ENCODE peak calls at places on chromosomes 12 and 14, in ten cellular contexts. B, Z, W, X, V, O, K, I, M and R are unnamed samples.

GRCh38 chr12:11688831-11689230 is 39.4 kb downstream of the ETV6 start:
- DNase-seq in B (no peak), Z (no peak), W (no peak), X (no peak), V (no peak), O (no peak), K (peak), I (peak), M (peak), R (peak)

GRCh38 chr14:50045039-50045711 is 71.2 kb downstream of the VCPKMT start:
- DNase-seq in B (peak), Z (peak), W (no peak), X (peak), V (peak), O (peak), K (peak), I (peak), M (no peak), R (peak)

GRCh38 chr12:103499571-103499970 is 3.8 kb upstream of the C12orf42 start:
- DNase-seq in B (no peak), Z (no peak), W (no peak), X (no peak), V (no peak), O (no peak), K (no peak), I (no peak), M (no peak), R (no peak)

GRCh38 chr12:119476951-119477350 is 116.6 kb upstream of the TMEM233 start:
- DNase-seq in B (no peak), Z (no peak), W (no peak), X (no peak), V (no peak), O (no peak), K (no peak), I (no peak), M (no peak), R (no peak)

GRCh38 chr14:98182385-98183055 is 1089.5 kb downstream of the BCL11B start:
- DNase-seq in B (no peak), Z (peak), W (no peak), X (no peak), V (no peak), O (no peak), K (peak), I (peak), M (no peak), R (peak)

GRCh38 chr12:54053625-54054441 is at the start of gene HOXC4:
- DNase-seq in B (peak), Z (peak), W (no peak), X (no peak), V (no peak), O (no peak), K (no peak), I (peak), M (peak), R (no peak)

GRCh38 chr14:24959791-24960331 is 90.1 kb downstream of the STXBP6 start:
- DNase-seq in B (no peak), Z (no peak), W (no peak), X (no peak), V (no peak), O (no peak), K (no peak), I (no peak), M (no peak), R (no peak)

GRCh38 chr12:63066136-63066535 is 84.9 kb downstream of the AVPR1A start:
- DNase-seq in B (no peak), Z (no peak), W (no peak), X (no peak), V (no peak), O (no peak), K (no peak), I (no peak), M (no peak), R (no peak)

GRCh38 chr12:55797068-55797467 is 20.5 kb downstream of the SARNP start:
- DNase-seq in B (no peak), Z (peak), W (no peak), X (no peak), V (peak), O (no peak), K (peak), I (peak), M (peak), R (peak)

DNA sequence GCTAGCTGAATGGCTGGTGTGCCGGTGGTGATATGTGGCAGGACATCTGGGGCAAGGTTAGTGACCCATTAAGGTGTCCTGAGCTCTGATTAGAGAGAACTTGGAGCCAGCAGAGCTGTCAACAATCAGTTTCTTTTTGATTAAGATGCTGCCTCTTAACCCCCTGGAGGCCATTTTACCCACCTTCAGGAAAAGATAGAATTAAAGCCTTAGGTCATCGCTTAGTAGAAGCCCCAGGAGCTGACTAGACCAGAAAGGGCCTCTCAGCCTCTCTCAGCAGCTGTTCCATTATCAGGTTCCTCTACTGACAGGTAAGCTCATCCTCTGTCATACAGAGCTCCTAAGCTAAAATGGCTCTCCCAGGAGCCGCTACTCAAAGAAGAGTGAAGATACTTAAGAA is 339.0 kb downstream of the FUT8 start:
- DNase-seq in B (no peak), Z (no peak), W (no peak), X (no peak), V (no peak), O (no peak), K (no peak), I (no peak), M (peak), R (no peak)
- TF ChIP-seq CTCF in B (no peak), Z (no peak), W (no peak), X (no peak), V (no peak), O (no peak), K (no peak), I (no peak), M (peak), R (no peak)

GRCh38 chr12:6921996-6922935 is 5.5 kb upstream of the ATN1 start:
- DNase-seq in B (no peak), Z (no peak), W (no peak), X (no peak), V (no peak), O (no peak), K (no peak), I (no peak), M (no peak), R (no peak)

GRCh38 chr12:6921539-6921938 is 6.2 kb upstream of the ATN1 start:
- DNase-seq in B (no peak), Z (no peak), W (no peak), X (no peak), V (no peak), O (no peak), K (no peak), I (no peak), M (no peak), R (no peak)

GRCh38 chr12:6917491-6918231 is 3.3 kb downstream of the ENO2 start:
- DNase-seq in B (no peak), Z (peak), W (no peak), X (no peak), V (no peak), O (no peak), K (no peak), I (peak), M (peak), R (no peak)

GRCh38 chr12:6916426-6917200 is 2.2 kb downstream of the ENO2 start:
- DNase-seq in B (no peak), Z (no peak), W (no peak), X (no peak), V (no peak), O (no peak), K (no peak), I (no peak), M (no peak), R (no peak)

GRCh38 chr12:6919588-6919987 is 5.2 kb downstream of the ENO2 start:
- DNase-seq in B (no peak), Z (no peak), W (no peak), X (no peak), V (no peak), O (no peak), K (no peak), I (no peak), M (peak), R (no peak)
- TF ChIP-seq CTCF in B (no peak), Z (no peak), W (no peak), X (no peak), V (no peak), O (no peak), K (no peak), I (no peak), M (peak), R (no peak)

GRCh38 chr14:100892496-100893227 is 10.9 kb downstream of the RTL1 start:
- DNase-seq in B (no peak), Z (no peak), W (peak), X (no peak), V (no peak), O (no peak), K (no peak), I (no peak), M (no peak), R (no peak)
- TF ChIP-seq CTCF in B (no peak), Z (no peak), W (no peak), X (no peak), V (no peak), O (no peak), K (no peak), I (no peak), M (no peak), R (no peak)

DNA sequence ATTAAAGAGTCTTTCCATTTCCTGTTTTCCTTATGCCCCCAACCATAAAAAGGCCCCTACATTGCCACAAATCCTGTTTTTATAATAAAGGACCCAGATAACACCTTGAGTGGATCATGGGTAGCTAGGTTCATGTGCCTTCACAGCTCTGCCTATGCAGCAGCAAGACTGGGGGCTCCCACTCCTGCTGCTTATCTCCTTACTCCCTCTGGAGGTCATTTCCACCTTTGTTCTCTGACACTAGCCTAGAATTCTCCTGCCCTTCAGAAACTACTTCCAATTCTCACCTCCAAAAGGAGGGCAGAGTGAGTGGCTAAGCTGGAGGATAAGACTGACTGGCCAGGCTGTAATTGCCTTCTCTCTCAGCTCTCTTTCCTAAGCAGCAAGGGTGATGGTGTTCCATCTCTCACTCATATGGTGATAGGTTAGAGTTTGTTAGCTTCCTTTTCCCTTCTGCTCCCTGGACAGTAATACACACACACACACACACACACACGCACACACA is 20.0 kb upstream of the STAC3 start:
- DNase-seq in B (no peak), Z (no peak), W (no peak), X (no peak), V (no peak), O (no peak), K (peak), I (no peak), M (peak), R (no peak)
- TF ChIP-seq CTCF in B (no peak), Z (peak), W (no peak), X (peak), V (no peak), O (no peak), K (no peak), I (no peak), M (peak), R (no peak)

GRCh38 chr12:58247633-58248032 is 306.3 kb downstream of the ATP23 start:
- DNase-seq in B (no peak), Z (no peak), W (no peak), X (no peak), V (no peak), O (no peak), K (no peak), I (no peak), M (peak), R (peak)
- TF ChIP-seq CTCF in B (no peak), Z (peak), W (no peak), X (no peak), V (no peak), O (no peak), K (no peak), I (no peak), M (peak), R (no peak)

GRCh38 chr14:90447720-90448497 is 51.1 kb downstream of the CALM1 start:
- DNase-seq in B (no peak), Z (no peak), W (no peak), X (no peak), V (no peak), O (no peak), K (no peak), I (no peak), M (peak), R (no peak)
- TF ChIP-seq CTCF in B (no peak), Z (no peak), W (no peak), X (no peak), V (no peak), O (no peak), K (no peak), I (no peak), M (peak), R (no peak)

GRCh38 chr12:111605931-111606625 is 7.0 kb upstream of the ATXN2 start:
- DNase-seq in B (no peak), Z (peak), W (no peak), X (no peak), V (no peak), O (no peak), K (no peak), I (no peak), M (no peak), R (no peak)

GRCh38 chr12:111602348-111602747 is 3.2 kb upstream of the ATXN2 start:
- DNase-seq in B (no peak), Z (no peak), W (no peak), X (no peak), V (no peak), O (no peak), K (no peak), I (no peak), M (no peak), R (no peak)

GRCh38 chr12:111606651-111607232 is 7.6 kb upstream of the ATXN2 start:
- DNase-seq in B (no peak), Z (no peak), W (no peak), X (no peak), V (no peak), O (no peak), K (no peak), I (no peak), M (no peak), R (no peak)

DNA sequence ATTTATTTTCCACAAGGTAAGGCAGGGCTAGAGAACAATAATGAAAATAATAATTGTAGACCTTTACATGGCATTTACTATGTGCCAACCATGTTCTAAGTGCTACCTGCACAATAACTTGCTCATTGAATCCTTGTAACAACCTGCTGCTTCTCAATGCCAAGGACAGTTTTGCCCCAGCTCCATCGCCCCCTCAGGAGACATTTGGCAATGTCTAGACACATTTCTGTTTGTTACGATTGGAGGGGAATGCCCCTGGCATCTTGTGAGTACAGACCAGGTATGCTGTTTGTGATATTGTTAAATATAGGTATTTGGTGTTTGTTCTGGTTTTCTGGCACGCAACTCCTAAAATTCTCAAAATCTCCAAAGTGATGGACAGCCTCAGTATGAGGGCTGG is 8.1 kb upstream of the ATXN2 start:
- DNase-seq in B (no peak), Z (no peak), W (no peak), X (no peak), V (no peak), O (no peak), K (no peak), I (no peak), M (peak), R (no peak)
- TF ChIP-seq CTCF in B (no peak), Z (no peak), W (no peak), X (no peak), V (no peak), O (no peak), K (no peak), I (no peak), M (peak), R (no peak)

DNA sequence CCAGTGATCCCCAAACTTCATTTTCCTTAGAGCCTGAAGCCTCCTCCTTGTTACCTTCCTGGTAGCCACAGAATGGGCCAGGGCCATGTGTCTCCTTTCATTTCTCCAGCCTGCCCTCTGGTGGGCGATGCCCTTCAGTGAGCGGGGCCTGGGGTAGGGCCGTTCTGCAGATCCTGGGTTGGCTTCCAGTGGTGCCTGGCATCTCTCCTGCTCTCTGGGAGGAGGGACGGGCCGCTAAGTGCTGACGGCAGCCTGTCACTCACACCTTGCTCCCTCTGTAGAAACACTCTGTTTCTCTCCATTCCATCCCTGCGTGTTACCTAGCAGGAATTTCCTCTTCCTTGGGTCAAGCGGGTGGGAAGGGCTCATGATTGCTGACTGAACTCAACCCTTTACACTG is 232.1 kb downstream of the CACNA1C start:
- DNase-seq in B (peak), Z (peak), W (no peak), X (peak), V (peak), O (peak), K (peak), I (peak), M (peak), R (peak)
- TF ChIP-seq CTCF in B (peak), Z (peak), W (no peak), X (peak), V (peak), O (peak), K (peak), I (peak), M (peak), R (peak)

GRCh38 chr12:128707488-128707887 is 116.3 kb downstream of the SLC15A4 start:
- DNase-seq in B (no peak), Z (no peak), W (no peak), X (no peak), V (no peak), O (no peak), K (no peak), I (no peak), M (peak), R (no peak)
- TF ChIP-seq CTCF in B (no peak), Z (no peak), W (no peak), X (no peak), V (no peak), O (no peak), K (no peak), I (no peak), M (peak), R (no peak)

DNA sequence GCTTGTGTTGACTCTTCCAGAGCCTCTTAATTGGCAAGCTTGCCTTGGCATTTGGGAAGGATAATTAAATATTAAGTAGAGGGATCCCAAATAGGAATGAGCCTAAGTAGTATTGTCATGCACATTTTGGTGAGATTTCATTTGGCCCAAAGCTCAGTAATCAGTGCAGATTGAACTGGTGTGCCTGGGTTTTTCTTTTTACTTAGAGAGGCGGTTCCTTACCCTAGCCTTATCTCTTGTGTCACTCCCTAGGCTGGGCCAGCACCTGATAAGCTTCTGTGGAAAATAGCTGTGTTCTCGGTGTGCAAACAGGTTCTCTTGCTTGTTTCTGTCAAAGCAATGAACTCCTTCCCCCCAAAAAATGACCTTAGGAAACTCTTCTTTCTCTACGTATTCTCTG is 9.3 kb upstream of the B4GALNT3 start:
- DNase-seq in B (no peak), Z (no peak), W (no peak), X (no peak), V (peak), O (no peak), K (no peak), I (no peak), M (no peak), R (no peak)
- TF ChIP-seq CTCF in B (no peak), Z (no peak), W (no peak), X (no peak), V (no peak), O (no peak), K (no peak), I (no peak), M (no peak), R (no peak)